ENCODE peak calls at places on chromosomes 5 and 9, in five cellular contexts. E is CD8-positive, alpha-beta T cell; X is colonic mucosa; S is ovary; H is heart left ventricle. D is an unnamed sample. For H3K4me1, the result is how much of the 10 kb centered on the place peaks cover.

GRCh38 chr5:141529002-141529401 is 40.1 kb downstream of the PCDHGC5 start:
- DNase-seq in E (no peak), X (no peak), S (no peak), H (no peak), D (no peak)

GRCh38 chr9:78932849-78933627 is 636.1 kb downstream of the PSAT1 start:
- DNase-seq in E (no peak), X (no peak), S (no peak), H (no peak), D (no peak)

GRCh38 chr9:88313364-88314220 is 74.7 kb upstream of the SPIN1 start:
- DNase-seq in E (no peak), X (no peak), S (no peak), H (no peak), D (no peak)

GRCh38 chr9:27340876-27341540 is 44.1 kb upstream of the EQTN start:
- DNase-seq in E (no peak), X (no peak), S (no peak), H (no peak), D (no peak)

GRCh38 chr5:159902444-159903121 is 13.7 kb upstream of the ADRA1B start:
- DNase-seq in E (no peak), X (no peak), S (no peak), H (no peak), D (no peak)

GRCh38 chr5:171610686-171611085 is 174.9 kb upstream of the SMIM23 start:
- DNase-seq in E (no peak), X (no peak), S (no peak), H (no peak), D (no peak)

GRCh38 chr5:57778528-57779175 is 296.0 kb upstream of the ACTBL2 start:
- DNase-seq in E (no peak), X (no peak), S (no peak), H (no peak), D (no peak)

GRCh38 chr5:122078116-122078865 is at the start of gene LOX:
- DNase-seq in E (no peak), X (peak), S (peak), H (peak), D (no peak)

GRCh38 chr9:89278997-89279739 is 31.8 kb upstream of the CKS2 start:
- DNase-seq in E (no peak), X (peak), S (no peak), H (no peak), D (no peak)

GRCh38 chr9:72601595-72601994 is 80.2 kb downstream of the TMC1 start:
- DNase-seq in E (no peak), X (no peak), S (no peak), H (no peak), D (no peak)

GRCh38 chr9:27564685-27565084 is 8.6 kb downstream of the C9orf72 start:
- DNase-seq in E (no peak), X (no peak), S (no peak), H (no peak), D (no peak)

GRCh38 chr5:163453705-163454104 is 6.2 kb downstream of the NUDCD2 start:
- DNase-seq in E (no peak), X (no peak), S (no peak), H (no peak), D (no peak)

GRCh38 chr5:37715361-37715760 is 124.5 kb downstream of the GDNF start:
- DNase-seq in E (no peak), X (no peak), S (no peak), H (no peak), D (no peak)

GRCh38 chr5:61604626-61605025 is 272.6 kb downstream of the ZSWIM6 start:
- DNase-seq in E (no peak), X (no peak), S (no peak), H (no peak), D (no peak)

GRCh38 chr5:103589416-103590175 is 27.0 kb upstream of the NUDT12 start:
- DNase-seq in E (no peak), X (no peak), S (no peak), H (no peak), D (no peak)

DNA sequence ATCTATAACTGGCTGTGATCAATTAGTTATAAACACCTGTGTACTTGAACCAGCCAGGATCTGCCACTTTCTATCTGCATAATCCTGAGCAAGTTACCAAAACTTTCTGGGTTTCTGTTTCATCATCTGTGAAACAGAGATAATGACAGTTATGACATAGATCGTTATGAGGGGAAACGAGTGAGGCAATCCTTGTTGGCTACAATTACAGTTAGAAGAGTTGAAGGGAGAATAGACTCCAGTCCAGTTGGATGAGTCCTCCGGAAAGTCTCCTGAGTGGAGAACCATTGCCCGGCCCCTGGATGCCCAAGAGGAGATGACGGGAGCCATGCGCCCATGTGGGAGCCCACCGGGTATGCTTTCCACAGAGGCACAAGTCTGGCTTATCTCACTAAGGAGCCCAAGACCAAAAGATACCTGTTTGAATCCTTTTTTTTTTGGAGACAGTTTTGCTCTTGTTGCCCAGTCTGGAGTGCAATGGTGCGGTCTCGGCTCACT is 4.5 kb downstream of the PDE6A start:
- DNase-seq in E (no peak), X (no peak), S (no peak), H (no peak), D (no peak)
- H3K4me1 ChIP-seq in E (under half), X (under half), S (under half), H (under half), D (under half)

GRCh38 chr5:68245325-68245724 is 29.8 kb downstream of the PIK3R1 start:
- DNase-seq in E (no peak), X (no peak), S (no peak), H (no peak), D (no peak)

GRCh38 chr5:68240771-68241170 is 25.2 kb downstream of the PIK3R1 start:
- DNase-seq in E (no peak), X (no peak), S (no peak), H (no peak), D (no peak)

GRCh38 chr5:68242743-68243142 is 27.2 kb downstream of the PIK3R1 start:
- DNase-seq in E (no peak), X (no peak), S (no peak), H (no peak), D (no peak)

GRCh38 chr5:68243681-68244080 is 28.1 kb downstream of the PIK3R1 start:
- DNase-seq in E (no peak), X (no peak), S (no peak), H (no peak), D (no peak)

GRCh38 chr5:68243251-68243650 is 27.7 kb downstream of the PIK3R1 start:
- DNase-seq in E (no peak), X (no peak), S (no peak), H (no peak), D (no peak)
- H3K4me1 ChIP-seq in E (half or more), X (under half), S (under half), H (under half), D (half or more)

GRCh38 chr5:139649082-139649991 is 1.2 kb downstream of the CXXC5 start:
- DNase-seq in E (no peak), X (no peak), S (no peak), H (peak), D (no peak)
- H3K4me1 ChIP-seq in E (half or more), X (under half), S (under half), H (under half), D (under half)

GRCh38 chr9:129481824-129482511 is 138.9 kb downstream of the C9orf50 start:
- DNase-seq in E (no peak), X (no peak), S (no peak), H (peak), D (no peak)
- H3K4me1 ChIP-seq in E (under half), X (under half), S (under half), H (under half), D (under half)

D was measured in CD8-positive, alpha-beta memory T cell.